ENCODE peak calls at places on chromosomes 6 and 20, in nine cellular contexts. L, T, K, W, O, E, D, S and Q are unnamed samples.

GRCh38 chr6:111602481-111603404 is 2.9 kb downstream of the TRAF3IP2 start:
- DNase-seq in L (no peak), T (no peak), K (no peak), W (no peak), O (no peak), E (peak; percentile 76), D (no peak), S (peak; percentile 87), Q (no peak)

GRCh38 chr6:88650029-88650619 is 313.3 kb downstream of the RNGTT start:
- DNase-seq in L (no peak), T (no peak), K (no peak), W (peak; percentile 36), O (peak; percentile 88), E (peak; percentile 85), D (no peak), S (peak; percentile 82), Q (no peak)

GRCh38 chr20:7650481-7650880 is 289.8 kb downstream of the HAO1 start:
- DNase-seq in L (no peak), T (no peak), K (no peak), W (no peak), O (no peak), E (peak; percentile 96), D (no peak), S (peak; percentile 78), Q (no peak)

GRCh38 chr6:167588181-167588919 is 238.4 kb upstream of the AFDN start:
- DNase-seq in L (no peak), T (no peak), K (no peak), W (no peak), O (no peak), E (no peak), D (no peak), S (no peak), Q (no peak)

GRCh38 chr20:19688031-19688806 is 69.8 kb upstream of the RIN2 start:
- DNase-seq in L (no peak), T (no peak), K (no peak), W (no peak), O (no peak), E (peak; percentile 90), D (peak; percentile 60), S (peak; percentile 94), Q (peak; percentile 79)

GRCh38 chr20:58141496-58141895 is 87.0 kb downstream of the ANKRD60 start:
- DNase-seq in L (no peak), T (no peak), K (no peak), W (no peak), O (no peak), E (no peak), D (peak; percentile 22), S (no peak), Q (no peak)

GRCh38 chr20:58811334-58811733 is 39.4 kb downstream of the GNAS-AS1 start:
- DNase-seq in L (no peak), T (no peak), K (no peak), W (no peak), O (no peak), E (no peak), D (no peak), S (no peak), Q (no peak)

GRCh38 chr20:11917663-11918062 is at the start of gene BTBD3:
- DNase-seq in L (no peak), T (no peak), K (no peak), W (no peak), O (no peak), E (peak; percentile 78), D (peak; percentile 47), S (peak; percentile 64), Q (no peak)

GRCh38 chr6:4950076-4950475 is 53.8 kb downstream of the RPP40 start:
- DNase-seq in L (peak; percentile 2), T (no peak), K (no peak), W (no peak), O (no peak), E (no peak), D (no peak), S (no peak), Q (no peak)

GRCh38 chr20:33092361-33092760 is 12.9 kb downstream of the BPIFB4 start:
- DNase-seq in L (no peak), T (no peak), K (no peak), W (no peak), O (no peak), E (no peak), D (no peak), S (no peak), Q (no peak)

GRCh38 chr6:106525111-106525884 is 104.0 kb downstream of the RTN4IP1 start:
- DNase-seq in L (no peak), T (no peak), K (no peak), W (no peak), O (peak; percentile 64), E (no peak), D (no peak), S (no peak), Q (no peak)

GRCh38 chr20:56391596-56392281 is at the start of gene AURKA:
- DNase-seq in L (no peak), T (no peak), K (no peak), W (no peak), O (no peak), E (peak; percentile 8), D (no peak), S (peak; percentile 43), Q (no peak)

GRCh38 chr6:157520986-157521664 is 140.1 kb downstream of the ZDHHC14 start:
- DNase-seq in L (no peak), T (peak; percentile 72), K (no peak), W (no peak), O (no peak), E (no peak), D (no peak), S (no peak), Q (no peak)

GRCh38 chr6:89287351-89288028 is 27.6 kb downstream of the GABRR2 start:
- DNase-seq in L (no peak), T (no peak), K (no peak), W (no peak), O (no peak), E (no peak), D (no peak), S (no peak), Q (no peak)

GRCh38 chr20:25204550-25205276 is 9.2 kb downstream of the ENTPD6 start:
- DNase-seq in L (no peak), T (peak; percentile 73), K (no peak), W (no peak), O (no peak), E (no peak), D (no peak), S (no peak), Q (no peak)

GRCh38 chr6:89217308-89217999 is at the start of gene GABRR1:
- DNase-seq in L (no peak), T (peak; percentile 60), K (no peak), W (no peak), O (no peak), E (no peak), D (no peak), S (peak; percentile 17), Q (no peak)

GRCh38 chr6:144944121-144944520 is 659.0 kb downstream of the UTRN start:
- DNase-seq in L (no peak), T (no peak), K (no peak), W (no peak), O (no peak), E (no peak), D (no peak), S (no peak), Q (no peak)